ENCODE peak calls at places on chromosomes 12 and 14, in ten cellular contexts. N, P, W, D, A, E, K, V, T and Z are unnamed samples.

GRCh38 chr12:99223554-99223953 is 424.0 kb upstream of the GARIN6 start:
- DNase-seq in N (no peak), P (no peak), W (peak; percentile 1), D (no peak), A (no peak), E (no peak), K (no peak), V (no peak), T (no peak), Z (no peak)

GRCh38 chr12:123028475-123028874 is 48.0 kb downstream of the ARL6IP4 start:
- DNase-seq in N (no peak), P (no peak), W (no peak), D (no peak), A (no peak), E (no peak), K (no peak), V (no peak), T (no peak), Z (no peak)

GRCh38 chr12:86179855-86180254 is 76.3 kb downstream of the MGAT4C start:
- DNase-seq in N (no peak), P (no peak), W (no peak), D (no peak), A (no peak), E (no peak), K (no peak), V (no peak), T (no peak), Z (no peak)

GRCh38 chr12:117189725-117190209 is 503 bp downstream of the FBXO21 start:
- DNase-seq in N (peak; percentile 42), P (peak; percentile 21), W (peak; percentile 81), D (peak; percentile 26), A (peak; percentile 65), E (peak; percentile 36), K (peak; percentile 64), V (peak; percentile 32), T (peak; percentile 46), Z (peak; percentile 69)

GRCh38 chr12:104166465-104166864 is 28.5 kb upstream of the NFYB start:
- DNase-seq in N (no peak), P (peak; percentile 82), W (no peak), D (no peak), A (no peak), E (peak; percentile 43), K (no peak), V (no peak), T (no peak), Z (no peak)

GRCh38 chr12:48445538-48445937 is 26.8 kb upstream of the ANP32D start:
- DNase-seq in N (no peak), P (no peak), W (no peak), D (no peak), A (no peak), E (no peak), K (no peak), V (no peak), T (no peak), Z (no peak)

GRCh38 chr12:49902399-49903350 is 1.0 kb downstream of the FAIM2 start:
- DNase-seq in N (no peak), P (no peak), W (peak; percentile 62), D (no peak), A (no peak), E (no peak), K (no peak), V (no peak), T (no peak), Z (no peak)

GRCh38 chr12:93167331-93167730 is 210.4 kb upstream of the NUDT4 start:
- DNase-seq in N (no peak), P (no peak), W (no peak), D (no peak), A (no peak), E (no peak), K (no peak), V (no peak), T (no peak), Z (no peak)

GRCh38 chr12:58067610-58068387 is 126.4 kb downstream of the ATP23 start:
- DNase-seq in N (peak; percentile 98), P (peak; percentile 29), W (no peak), D (no peak), A (no peak), E (no peak), K (no peak), V (peak; percentile 89), T (no peak), Z (no peak)

GRCh38 chr12:107990325-107990724 is 138.8 kb upstream of the WSCD2 start:
- DNase-seq in N (peak; percentile 8), P (peak; percentile 17), W (peak; percentile 37), D (peak; percentile 11), A (peak; percentile 26), E (peak; percentile 29), K (peak; percentile 43), V (peak; percentile 51), T (no peak), Z (peak; percentile 52)

GRCh38 chr12:15444523-15444922 is 122.2 kb downstream of the PTPRO start:
- DNase-seq in N (no peak), P (no peak), W (no peak), D (no peak), A (no peak), E (no peak), K (no peak), V (no peak), T (no peak), Z (no peak)

GRCh38 chr12:65282840-65283239 is 4.4 kb downstream of the MSRB3 start:
- DNase-seq in N (no peak), P (no peak), W (no peak), D (no peak), A (no peak), E (no peak), K (no peak), V (no peak), T (no peak), Z (no peak)

GRCh38 chr14:68468437-68469207 is 324.2 kb downstream of the ZFP36L1 start:
- DNase-seq in N (peak; percentile 95), P (peak; percentile 67), W (no peak), D (no peak), A (no peak), E (no peak), K (no peak), V (peak; percentile 73), T (no peak), Z (no peak)

GRCh38 chr14:103346286-103346685 is 12.2 kb downstream of the EIF5 start:
- DNase-seq in N (no peak), P (no peak), W (no peak), D (no peak), A (no peak), E (no peak), K (no peak), V (no peak), T (no peak), Z (no peak)

GRCh38 chr14:20350860-20351259 is 7.4 kb downstream of the PARP2 start:
- DNase-seq in N (no peak), P (peak; percentile 34), W (no peak), D (no peak), A (no peak), E (no peak), K (no peak), V (no peak), T (no peak), Z (no peak)
- TF ChIP-seq CTCF in N (no peak), P (peak; percentile 38), W (peak; percentile 40), D (no peak), A (no peak), E (no peak), K (no peak), V (no peak), T (peak; percentile 11), Z (no peak)

GRCh38 chr12:8077207-8077606 is 4.9 kb upstream of the NECAP1 start:
- DNase-seq in N (peak; percentile 78), P (no peak), W (peak; percentile 17), D (no peak), A (no peak), E (no peak), K (no peak), V (peak; percentile 80), T (no peak), Z (no peak)

GRCh38 chr12:8076357-8076756 is 5.7 kb upstream of the NECAP1 start:
- DNase-seq in N (no peak), P (no peak), W (no peak), D (no peak), A (no peak), E (no peak), K (no peak), V (no peak), T (no peak), Z (no peak)

GRCh38 chr12:8078916-8079315 is 3.2 kb upstream of the NECAP1 start:
- DNase-seq in N (no peak), P (no peak), W (no peak), D (no peak), A (no peak), E (no peak), K (no peak), V (no peak), T (no peak), Z (no peak)

GRCh38 chr12:8080131-8080530 is 1.9 kb upstream of the NECAP1 start:
- DNase-seq in N (no peak), P (no peak), W (no peak), D (no peak), A (peak; percentile 14), E (no peak), K (no peak), V (no peak), T (no peak), Z (no peak)

GRCh38 chr12:8078400-8078799 is 3.7 kb upstream of the NECAP1 start:
- DNase-seq in N (peak; percentile 37), P (peak; percentile 83), W (peak; percentile 64), D (peak; percentile 22), A (peak; percentile 21), E (no peak), K (peak; percentile 51), V (peak; percentile 57), T (peak; percentile 38), Z (no peak)
- TF ChIP-seq CTCF in N (peak; percentile 17), P (peak; percentile 50), W (peak; percentile 71), D (peak; percentile 8), A (no peak), E (peak; percentile 15), K (peak; percentile 61), V (peak; percentile 45), T (peak; percentile 45), Z (peak; percentile 39)

DNA sequence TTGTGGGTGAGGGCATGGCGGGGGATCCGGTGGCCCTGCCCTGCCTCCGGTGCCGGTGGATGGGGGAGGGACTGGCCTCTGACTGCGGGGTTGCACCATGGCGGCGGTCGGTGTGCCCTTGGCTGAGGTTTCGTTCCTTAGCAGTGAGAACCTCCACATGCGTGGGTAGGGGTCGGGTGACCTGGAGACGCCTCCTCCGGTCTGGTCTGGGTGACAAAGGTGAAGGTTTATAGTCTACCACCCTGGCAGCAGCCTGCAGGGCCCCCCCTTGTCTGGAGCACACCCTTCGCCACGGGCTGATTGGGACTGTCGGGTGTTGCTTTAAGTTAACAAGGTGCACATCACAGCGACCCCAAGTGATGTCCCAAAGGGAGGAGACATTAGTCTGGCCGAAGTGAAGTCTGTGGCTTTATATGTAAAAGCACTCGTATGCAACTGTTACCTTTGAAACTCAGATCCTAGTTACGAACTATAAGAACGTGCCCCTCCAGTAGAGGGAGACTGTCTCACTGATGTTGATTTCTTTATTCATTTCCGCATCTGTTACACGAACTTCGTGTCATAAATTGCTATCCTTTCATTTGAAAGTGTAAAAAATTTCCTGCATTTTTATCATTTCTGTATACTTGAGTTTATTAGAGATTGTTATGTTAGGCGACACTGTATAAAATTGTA is 74.4 kb downstream of the WDR20 start:
- DNase-seq in N (no peak), P (no peak), W (no peak), D (no peak), A (no peak), E (no peak), K (no peak), V (no peak), T (no peak), Z (peak; percentile 57)
- TF ChIP-seq CTCF in N (peak; percentile 2), P (peak; percentile 24), W (peak; percentile 34), D (no peak), A (no peak), E (no peak), K (no peak), V (no peak), T (no peak), Z (peak; percentile 6)

GRCh38 chr14:20970983-20971704 is 15.9 kb downstream of the RNASE2 start:
- DNase-seq in N (peak; percentile 74), P (peak; percentile 93), W (peak; percentile 87), D (peak; percentile 82), A (peak; percentile 77), E (peak; percentile 86), K (peak; percentile 67), V (peak; percentile 78), T (peak; percentile 76), Z (peak; percentile 93)
- TF ChIP-seq CTCF in N (peak; percentile 94), P (peak; percentile 98), W (peak; percentile 91), D (peak; percentile 73), A (peak; percentile 92), E (peak; percentile 90), K (peak; percentile 94), V (peak; percentile 75), T (peak; percentile 91), Z (peak; percentile 78)